ENCODE peak calls at places on chromosomes 7 and 10, in six cellular contexts. X is NB4, V is A549, E is GM12878, U is K562, L is HepG2. R is an unnamed sample.

GRCh38 chr7:87416682-87417587 is 58.5 kb downstream of the ABCB4 start:
- DNase-seq in X (peak), V (peak), E (peak), U (peak), L (peak), R (peak)

GRCh38 chr7:128030263-128030998 is 806 bp downstream of the LRRC4 start:
- DNase-seq in X (no peak), V (no peak), E (no peak), U (no peak), L (no peak), R (no peak)

GRCh38 chr10:7475046-7475860 is 64.4 kb upstream of the SFMBT2 start:
- DNase-seq in X (no peak), V (no peak), E (no peak), U (no peak), L (no peak), R (no peak)

GRCh38 chr10:86747796-86748581 is 8.4 kb upstream of the BMPR1A start:
- DNase-seq in X (no peak), V (peak), E (no peak), U (no peak), L (no peak), R (peak)

GRCh38 chr10:93363891-93364648 is 118.1 kb downstream of the MYOF start:
- DNase-seq in X (no peak), V (no peak), E (no peak), U (no peak), L (no peak), R (no peak)

GRCh38 chr7:73668103-73668937 is 689 bp downstream of the VPS37D start:
- DNase-seq in X (no peak), V (peak), E (no peak), U (peak), L (no peak), R (peak)

GRCh38 chr10:42933454-42934340 is 143.2 kb upstream of the RET start:
- DNase-seq in X (no peak), V (no peak), E (no peak), U (no peak), L (no peak), R (peak)

GRCh38 chr10:25226775-25227682 is 52.2 kb downstream of the GPR158 start:
- DNase-seq in X (peak), V (peak), E (peak), U (peak), L (peak), R (peak)

GRCh38 chr7:587769-588168 is 68.1 kb upstream of the PDGFA start:
- DNase-seq in X (no peak), V (no peak), E (no peak), U (no peak), L (no peak), R (no peak)

GRCh38 chr7:2553108-2553507 is 2.2 kb downstream of the BRAT1 start:
- DNase-seq in X (no peak), V (no peak), E (no peak), U (no peak), L (no peak), R (no peak)

GRCh38 chr10:132884691-132885271 is 57.6 kb downstream of the CFAP46 start:
- DNase-seq in X (no peak), V (no peak), E (no peak), U (no peak), L (no peak), R (no peak)

GRCh38 chr7:95772771-95773581 is 622 bp downstream of the DYNC1I1 start:
- DNase-seq in X (no peak), V (no peak), E (no peak), U (no peak), L (no peak), R (peak)

GRCh38 chr7:40299097-40299496 is 164.3 kb downstream of the SUGCT start:
- DNase-seq in X (peak), V (no peak), E (no peak), U (no peak), L (no peak), R (peak)

GRCh38 chr10:63629363-63630084 is 108.3 kb downstream of the REEP3 start:
- DNase-seq in X (peak), V (peak), E (peak), U (peak), L (peak), R (peak)

GRCh38 chr10:63628526-63629362 is 107.5 kb downstream of the REEP3 start:
- DNase-seq in X (peak), V (no peak), E (peak), U (peak), L (peak), R (peak)

GRCh38 chr10:63630085-63630927 is 109.1 kb downstream of the REEP3 start:
- DNase-seq in X (peak), V (peak), E (peak), U (peak), L (peak), R (peak)

GRCh38 chr10:63627881-63628296 is 106.7 kb downstream of the REEP3 start:
- DNase-seq in X (peak), V (no peak), E (no peak), U (no peak), L (no peak), R (peak)

DNA sequence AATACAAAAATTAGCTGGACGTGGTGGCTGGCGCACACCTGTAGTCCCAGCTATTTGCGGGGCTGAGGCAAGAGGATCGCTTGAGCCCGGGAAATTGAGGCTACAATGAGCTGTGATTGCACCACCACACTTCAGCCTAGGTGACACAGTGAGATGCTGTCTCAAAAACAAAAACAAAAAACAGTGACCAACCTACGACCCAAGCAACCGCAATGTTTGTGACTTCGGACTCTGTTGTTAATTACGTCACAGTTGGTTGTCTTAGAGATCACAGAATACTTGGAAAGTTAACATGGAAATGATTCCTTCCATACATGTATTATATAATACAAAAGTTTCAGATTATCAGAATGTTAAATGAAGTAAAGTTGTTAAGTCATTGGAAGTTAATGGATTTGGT is 106.2 kb downstream of the REEP3 start:
- DNase-seq in X (peak), V (no peak), E (no peak), U (no peak), L (no peak), R (no peak)
- TF ChIP-seq MYC in X (no peak), V (no peak), E (no peak), U (no peak), L (no peak), R (no peak)

GRCh38 chr10:92180326-92180881 is 110.5 kb downstream of the CPEB3 start:
- DNase-seq in X (no peak), V (no peak), E (no peak), U (no peak), L (no peak), R (no peak)
- TF ChIP-seq MYC in X (no peak), V (no peak), E (no peak), U (no peak), L (no peak), R (no peak)

GRCh38 chr7:138074121-138074520 is 2.1 kb upstream of the AKR1D1 start:
- DNase-seq in X (no peak), V (no peak), E (no peak), U (no peak), L (no peak), R (no peak)

GRCh38 chr7:138077809-138078208 is 1.6 kb downstream of the AKR1D1 start:
- DNase-seq in X (no peak), V (no peak), E (no peak), U (no peak), L (no peak), R (no peak)

GRCh38 chr7:138075350-138075749 is 909 bp upstream of the AKR1D1 start:
- DNase-seq in X (no peak), V (no peak), E (no peak), U (no peak), L (no peak), R (no peak)

GRCh38 chr7:138074540-138074939 is 1.7 kb upstream of the AKR1D1 start:
- DNase-seq in X (no peak), V (no peak), E (no peak), U (no peak), L (no peak), R (no peak)

DNA sequence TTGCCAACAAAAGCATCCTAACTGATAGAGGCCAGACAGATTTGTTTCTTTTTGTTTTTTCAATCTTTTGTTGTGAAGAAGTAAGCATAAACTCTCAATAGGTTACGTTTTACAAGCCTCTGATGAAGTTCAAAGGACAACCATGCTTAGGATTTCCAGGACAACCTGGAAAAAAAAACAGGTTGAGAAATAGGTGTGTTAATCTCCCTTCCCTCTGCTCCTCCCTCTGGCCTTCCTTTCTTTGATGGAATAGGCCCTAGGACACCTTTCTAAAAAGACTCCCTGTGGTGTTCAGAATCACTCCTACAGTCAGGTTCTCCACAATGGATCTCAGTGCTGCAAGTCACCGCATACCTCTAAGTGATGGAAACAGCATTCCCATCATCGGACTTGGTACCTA is at the start of gene AKR1D1:
- DNase-seq in X (no peak), V (no peak), E (no peak), U (no peak), L (peak), R (no peak)
- TF ChIP-seq MYC in X (no peak), V (no peak), E (no peak), U (no peak), L (no peak), R (no peak)

GRCh38 chr7:41817386-41817785 is 114.5 kb upstream of the INHBA start:
- DNase-seq in X (peak), V (no peak), E (no peak), U (no peak), L (no peak), R (no peak)
- TF ChIP-seq MYC in X (no peak), V (no peak), E (no peak), U (no peak), L (no peak), R (no peak)

DNA sequence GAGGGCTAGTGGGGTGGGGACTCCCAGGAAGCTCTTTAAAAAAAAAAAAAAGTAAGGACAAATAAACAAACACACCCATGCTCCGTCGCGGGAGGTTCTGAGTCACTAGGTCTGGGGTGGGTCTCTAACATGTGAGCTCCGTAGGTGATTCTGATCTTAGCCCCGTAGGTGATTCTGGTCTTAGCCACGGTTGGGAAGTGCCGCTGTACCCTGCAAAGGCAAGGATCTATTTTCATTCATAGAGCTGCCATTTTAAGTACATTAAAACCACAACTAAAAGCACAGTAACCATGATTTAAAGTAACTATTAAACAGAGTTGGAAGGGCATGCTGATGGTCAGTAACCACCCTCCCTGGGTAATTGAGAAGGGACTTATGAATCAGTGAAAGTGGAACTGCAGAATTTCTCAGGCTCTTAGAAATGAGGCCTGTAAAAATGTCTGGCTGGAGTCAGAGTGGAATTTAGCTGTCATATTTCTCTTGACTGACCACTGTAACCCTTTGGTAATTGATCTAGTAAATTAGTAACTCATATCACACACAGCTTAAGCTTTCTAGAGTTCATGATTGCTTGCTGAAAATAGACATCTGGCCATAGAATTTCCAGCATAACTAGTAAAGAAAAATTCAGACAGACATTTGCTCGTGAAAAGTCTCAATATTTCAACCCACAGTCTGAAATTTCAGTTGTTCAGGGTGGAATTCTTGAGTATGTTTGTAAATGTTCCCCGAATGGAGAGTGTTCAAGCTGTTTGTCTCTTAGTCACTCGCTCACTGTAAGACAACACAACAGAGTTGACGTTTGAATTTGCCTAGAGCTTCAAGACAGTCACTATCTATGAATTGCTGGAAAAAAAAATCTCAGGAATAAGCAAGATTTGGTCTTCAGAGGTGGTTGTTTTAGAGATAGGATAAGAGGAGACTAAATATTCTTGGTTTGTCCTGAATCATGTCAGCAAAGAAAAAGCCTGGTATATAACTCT is 34.2 kb upstream of the TCF7L2 start:
- DNase-seq in X (no peak), V (peak), E (peak), U (peak), L (peak), R (no peak)
- TF ChIP-seq MYC in X (no peak), V (peak), E (no peak), U (no peak), L (no peak), R (no peak)

DNA sequence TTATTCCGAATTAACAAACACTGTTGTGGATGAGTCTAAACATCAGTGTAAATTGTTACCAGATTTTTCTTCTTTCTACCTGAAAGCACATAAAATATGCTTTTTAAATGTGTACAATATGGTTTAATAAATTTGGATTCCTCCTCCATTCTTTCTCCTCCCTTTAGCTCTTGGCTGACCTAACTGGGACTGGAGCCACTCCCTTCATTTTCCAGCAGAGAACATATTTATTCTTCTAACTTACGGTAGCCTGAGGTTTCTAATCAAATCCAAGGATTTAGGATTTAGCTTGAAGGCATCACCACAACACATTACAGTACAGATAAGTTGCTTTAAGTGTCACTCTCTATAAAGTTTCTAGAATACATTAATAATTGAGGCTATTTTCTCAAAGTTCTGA is 88.2 kb upstream of the SEMA3C start:
- DNase-seq in X (no peak), V (no peak), E (no peak), U (no peak), L (no peak), R (no peak)
- TF ChIP-seq MYC in X (no peak), V (no peak), E (no peak), U (no peak), L (no peak), R (no peak)

GRCh38 chr10:14296081-14296709 is 34.5 kb downstream of the FRMD4A start:
- DNase-seq in X (no peak), V (no peak), E (no peak), U (no peak), L (no peak), R (peak)

GRCh38 chr10:14293516-14293915 is 37.2 kb downstream of the FRMD4A start:
- DNase-seq in X (no peak), V (no peak), E (no peak), U (no peak), L (no peak), R (peak)

GRCh38 chr10:14285941-14286555 is 44.7 kb downstream of the FRMD4A start:
- DNase-seq in X (no peak), V (no peak), E (no peak), U (no peak), L (no peak), R (no peak)

DNA sequence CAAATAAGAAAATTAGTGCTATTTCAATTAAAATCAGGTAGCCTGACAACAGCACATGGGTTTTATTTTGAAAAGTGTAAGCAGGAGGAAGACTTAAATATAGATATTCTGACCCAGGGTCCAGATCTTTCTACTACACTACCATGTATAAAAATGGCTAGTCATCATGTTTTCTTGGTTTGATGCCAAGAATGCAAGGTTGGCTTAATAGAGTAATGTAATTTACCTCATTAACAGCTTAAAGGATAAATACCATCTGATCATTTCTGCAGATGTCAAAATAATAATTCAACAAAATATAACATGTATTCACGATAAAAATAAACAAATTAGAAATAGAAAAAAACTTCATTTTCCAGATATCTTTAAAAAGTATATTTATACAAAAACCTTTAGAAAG is 39.4 kb downstream of the FRMD4A start:
- DNase-seq in X (no peak), V (no peak), E (no peak), U (no peak), L (no peak), R (no peak)
- TF ChIP-seq MYC in X (no peak), V (no peak), E (no peak), U (no peak), L (no peak), R (no peak)

DNA sequence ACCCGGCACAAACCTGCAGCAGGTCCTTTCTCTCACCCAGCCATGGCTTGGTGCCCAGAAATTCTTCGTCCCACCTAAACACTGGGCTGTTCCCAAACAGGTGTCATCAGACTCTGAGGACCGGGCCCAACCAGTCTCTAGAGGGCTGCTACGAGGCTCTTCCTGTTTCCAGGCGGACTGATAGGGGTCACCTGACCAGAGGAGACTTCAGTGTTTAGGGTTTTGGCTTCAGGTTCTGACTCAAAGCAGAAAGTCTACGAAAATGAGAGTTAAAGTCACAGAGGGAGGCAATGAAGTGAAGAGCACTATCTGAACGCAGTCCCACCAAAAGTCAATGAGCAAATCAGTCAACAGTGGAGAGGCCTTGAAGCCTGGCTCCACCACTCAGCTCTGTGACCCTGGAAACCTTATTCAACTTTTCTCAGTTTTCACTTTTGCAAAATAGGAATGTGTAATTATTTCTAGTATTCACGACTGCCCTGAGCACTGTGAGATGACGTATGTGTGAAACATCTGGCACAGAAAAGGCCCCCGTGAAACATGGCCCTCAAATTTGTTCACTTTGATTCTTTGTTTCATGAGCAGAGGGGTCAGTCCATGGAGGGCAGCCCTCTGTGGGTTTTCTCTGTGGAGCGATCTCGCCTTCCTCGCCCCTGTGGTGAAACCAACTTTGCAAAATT is 189.8 kb upstream of the PDE1C start:
- DNase-seq in X (no peak), V (no peak), E (peak), U (no peak), L (no peak), R (no peak)
- TF ChIP-seq MYC in X (no peak), V (no peak), E (no peak), U (no peak), L (no peak), R (no peak)

GRCh38 chr7:150479023-150479716 is 28.7 kb downstream of the GIMAP8 start:
- DNase-seq in X (no peak), V (no peak), E (no peak), U (no peak), L (no peak), R (no peak)

GRCh38 chr7:150476285-150476684 is 25.9 kb downstream of the GIMAP8 start:
- DNase-seq in X (no peak), V (no peak), E (no peak), U (no peak), L (no peak), R (no peak)

GRCh38 chr7:150473902-150474301 is 23.5 kb downstream of the GIMAP8 start:
- DNase-seq in X (no peak), V (no peak), E (no peak), U (no peak), L (no peak), R (no peak)

GRCh38 chr7:150481207-150481920 is 30.9 kb downstream of the GIMAP8 start:
- DNase-seq in X (no peak), V (no peak), E (no peak), U (no peak), L (no peak), R (no peak)

DNA sequence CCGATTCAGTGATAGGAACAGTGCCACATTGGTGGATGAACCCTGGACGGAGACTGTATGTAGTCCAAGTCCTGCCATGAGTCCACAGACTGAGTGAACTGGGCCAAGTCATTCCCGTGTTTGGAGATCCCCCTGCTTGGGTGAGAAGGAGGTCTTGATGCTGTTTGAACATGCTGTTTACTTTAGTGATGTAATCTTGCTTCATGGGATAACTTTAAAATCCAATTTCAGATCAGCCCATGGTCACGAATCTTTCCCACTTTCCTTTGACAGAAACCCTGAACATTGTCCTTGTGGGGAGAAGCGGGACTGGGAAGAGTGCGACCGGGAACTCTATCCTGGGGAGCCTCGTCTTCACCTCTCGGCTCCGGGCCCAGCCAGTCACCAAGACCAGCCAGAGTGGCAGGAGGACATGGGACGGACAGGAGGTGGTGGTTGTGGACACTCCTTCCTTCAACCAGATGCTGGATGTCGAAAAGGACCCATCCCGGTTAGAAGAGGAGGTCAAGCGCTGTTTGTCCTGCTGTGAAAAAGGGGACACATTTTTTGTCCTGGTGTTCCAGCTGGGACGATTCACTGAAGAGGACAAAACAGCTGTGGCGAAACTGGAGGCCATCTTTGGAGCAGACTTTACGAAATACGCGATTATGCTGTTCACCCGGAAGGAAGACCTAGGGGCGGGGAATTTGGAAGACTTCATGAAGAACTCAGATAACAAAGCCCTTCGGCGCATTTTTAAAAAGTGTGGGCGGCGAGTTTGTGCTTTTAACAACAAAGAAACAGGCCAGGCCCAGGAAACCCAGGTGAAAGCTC is 26.6 kb downstream of the GIMAP8 start:
- DNase-seq in X (no peak), V (no peak), E (no peak), U (peak), L (no peak), R (no peak)
- TF ChIP-seq MYC in X (no peak), V (no peak), E (no peak), U (no peak), L (no peak), R (no peak)

GRCh38 chr10:104925232-104925851 is 284.3 kb downstream of the SORCS3 start:
- DNase-seq in X (peak), V (peak), E (no peak), U (peak), L (peak), R (no peak)
- TF ChIP-seq MYC in X (no peak), V (no peak), E (no peak), U (no peak), L (no peak), R (no peak)